ENCODE peak calls at places on chromosomes 12 and 14, in eight cellular contexts. F is fibroblast of mammary gland, W is RWPE2, G is WERI-Rb-1, O is WTC11, C is endothelial cell, L is kidney epithelial cell, A is heart left ventricle. Z is an unnamed sample.

GRCh38 chr12:49365542-49365941 is 1.7 kb upstream of the SPATS2 start:
- DNase-seq in F (peak), W (no peak), G (no peak), O (no peak), C (no peak), L (no peak), A (no peak), Z (no peak)

GRCh38 chr14:106691601-106692291 is 1165.4 kb downstream of the TMEM121 start:
- DNase-seq in F (no peak), W (no peak), G (peak), O (peak), C (no peak), L (no peak), A (no peak), Z (peak)

GRCh38 chr12:77925536-77926108 is 94.9 kb downstream of the NAV3 start:
- DNase-seq in F (peak), W (peak), G (peak), O (peak), C (peak), L (peak), A (peak), Z (peak)

GRCh38 chr12:9163392-9163791 is 44.8 kb downstream of the PZP start:
- DNase-seq in F (no peak), W (no peak), G (no peak), O (no peak), C (no peak), L (no peak), A (no peak), Z (peak)

GRCh38 chr12:3119745-3120660 is 42.8 kb downstream of the TSPAN9 start:
- DNase-seq in F (peak), W (no peak), G (no peak), O (no peak), C (no peak), L (no peak), A (peak), Z (peak)

GRCh38 chr14:99724939-99725773 is 41.1 kb downstream of the CYP46A1 start:
- DNase-seq in F (no peak), W (no peak), G (no peak), O (no peak), C (no peak), L (no peak), A (no peak), Z (no peak)

GRCh38 chr14:106347890-106348755 is 821.7 kb downstream of the TMEM121 start:
- DNase-seq in F (no peak), W (no peak), G (no peak), O (no peak), C (no peak), L (no peak), A (no peak), Z (no peak)

GRCh38 chr12:78386871-78387270 is 477.7 kb upstream of the SYT1 start:
- DNase-seq in F (no peak), W (no peak), G (no peak), O (no peak), C (no peak), L (no peak), A (no peak), Z (no peak)

GRCh38 chr14:60106341-60106740 is 14.6 kb downstream of the PCNX4 start:
- DNase-seq in F (peak), W (no peak), G (no peak), O (no peak), C (no peak), L (peak), A (no peak), Z (no peak)

GRCh38 chr12:114975283-114975973 is 291.5 kb upstream of the TBX3 start:
- DNase-seq in F (no peak), W (no peak), G (no peak), O (no peak), C (no peak), L (no peak), A (no peak), Z (no peak)

GRCh38 chr14:22433059-22433458 is 156.0 kb downstream of the DAD1 start:
- DNase-seq in F (no peak), W (no peak), G (no peak), O (no peak), C (no peak), L (no peak), A (no peak), Z (no peak)

GRCh38 chr12:48001426-48002178 is 2.7 kb downstream of the COL2A1 start:
- DNase-seq in F (peak), W (no peak), G (peak), O (peak), C (peak), L (no peak), A (peak), Z (peak)

GRCh38 chr12:98909749-98910148 is 264.7 kb downstream of the APAF1 start:
- DNase-seq in F (no peak), W (no peak), G (peak), O (peak), C (no peak), L (no peak), A (no peak), Z (no peak)

GRCh38 chr12:77047341-77048202 is 17.8 kb downstream of the E2F7 start:
- DNase-seq in F (no peak), W (no peak), G (no peak), O (no peak), C (no peak), L (no peak), A (no peak), Z (no peak)

GRCh38 chr14:72615511-72616121 is 278.3 kb downstream of the DPF3 start:
- DNase-seq in F (peak), W (peak), G (no peak), O (no peak), C (no peak), L (peak), A (peak), Z (no peak)

GRCh38 chr14:64684091-64684490 is 20.1 kb upstream of the PLEKHG3 start:
- DNase-seq in F (peak), W (no peak), G (no peak), O (no peak), C (no peak), L (no peak), A (no peak), Z (peak)

GRCh38 chr14:78486081-78486480 is 315.9 kb downstream of the NRXN3 start:
- DNase-seq in F (no peak), W (no peak), G (no peak), O (no peak), C (no peak), L (no peak), A (no peak), Z (no peak)

GRCh38 chr14:23660290-23661226 is 24.4 kb downstream of the DHRS2 start:
- DNase-seq in F (no peak), W (peak), G (no peak), O (no peak), C (no peak), L (no peak), A (no peak), Z (no peak)

GRCh38 chr12:104944252-104944651 is 13.8 kb downstream of the SLC41A2 start:
- DNase-seq in F (no peak), W (no peak), G (no peak), O (no peak), C (no peak), L (no peak), A (no peak), Z (no peak)

GRCh38 chr12:124482567-124482893 is 84.9 kb downstream of the NCOR2 start:
- DNase-seq in F (no peak), W (no peak), G (no peak), O (no peak), C (no peak), L (no peak), A (peak), Z (no peak)

GRCh38 chr12:98456583-98457573 is 58.5 kb upstream of the TMPO start:
- DNase-seq in F (peak), W (no peak), G (peak), O (peak), C (peak), L (no peak), A (peak), Z (peak)

GRCh38 chr12:111444706-111445310 is 39.1 kb downstream of the SH2B3 start:
- DNase-seq in F (no peak), W (no peak), G (peak), O (no peak), C (peak), L (no peak), A (peak), Z (peak)

GRCh38 chr12:64385468-64385867 is 5.1 kb downstream of the C12orf56 start:
- DNase-seq in F (peak), W (peak), G (no peak), O (no peak), C (no peak), L (no peak), A (no peak), Z (no peak)

GRCh38 chr12:50599366-50600095 is 94.7 kb downstream of the DIP2B start:
- DNase-seq in F (no peak), W (no peak), G (no peak), O (no peak), C (no peak), L (no peak), A (no peak), Z (no peak)

GRCh38 chr12:3132636-3133409 is 55.6 kb downstream of the TSPAN9 start:
- DNase-seq in F (peak), W (no peak), G (peak), O (peak), C (no peak), L (no peak), A (peak), Z (peak)

GRCh38 chr14:52950410-52950897 is 396 bp downstream of the FERMT2 start:
- DNase-seq in F (peak), W (peak), G (peak), O (peak), C (peak), L (no peak), A (peak), Z (peak)

GRCh38 chr12:111275308-111275707 is 93.6 kb downstream of the PHETA1 start:
- DNase-seq in F (no peak), W (no peak), G (no peak), O (no peak), C (no peak), L (no peak), A (no peak), Z (no peak)

GRCh38 chr14:100065161-100065871 is at the start of gene EVL:
- DNase-seq in F (no peak), W (no peak), G (no peak), O (no peak), C (no peak), L (no peak), A (no peak), Z (peak)

GRCh38 chr12:15613981-15614380 is 175.2 kb downstream of the EPS8 start:
- DNase-seq in F (peak), W (no peak), G (no peak), O (no peak), C (no peak), L (no peak), A (no peak), Z (no peak)

GRCh38 chr12:81797100-81797499 is 38.0 kb upstream of the PPFIA2 start:
- DNase-seq in F (peak), W (no peak), G (no peak), O (no peak), C (no peak), L (no peak), A (no peak), Z (no peak)

GRCh38 chr14:70714055-70714550 is 72.4 kb downstream of the TTC9 start:
- DNase-seq in F (peak), W (no peak), G (peak), O (peak), C (peak), L (peak), A (no peak), Z (no peak)

GRCh38 chr12:31650927-31651326 is 8.6 kb upstream of the ETFBKMT start:
- DNase-seq in F (peak), W (no peak), G (no peak), O (no peak), C (no peak), L (peak), A (no peak), Z (no peak)

GRCh38 chr14:21191809-21192446 is 36.1 kb upstream of the OR5AU1 start:
- DNase-seq in F (peak), W (no peak), G (peak), O (peak), C (peak), L (peak), A (peak), Z (peak)

GRCh38 chr12:48034835-48035805 is 30.8 kb upstream of the COL2A1 start:
- DNase-seq in F (no peak), W (no peak), G (no peak), O (no peak), C (no peak), L (no peak), A (no peak), Z (no peak)

GRCh38 chr12:132329739-132330548 is 555 bp upstream of the GALNT9 start:
- DNase-seq in F (no peak), W (no peak), G (peak), O (no peak), C (no peak), L (no peak), A (no peak), Z (no peak)

GRCh38 chr12:122006186-122006926 is 15.3 kb upstream of the BCL7A start:
- DNase-seq in F (no peak), W (no peak), G (no peak), O (no peak), C (no peak), L (no peak), A (no peak), Z (no peak)

GRCh38 chr12:34398706-34399630 is 376.7 kb downstream of the ALG10 start:
- DNase-seq in F (no peak), W (peak), G (no peak), O (peak), C (peak), L (no peak), A (peak), Z (peak)

GRCh38 chr14:94031880-94032279 is 5.7 kb downstream of the OTUB2 start:
- DNase-seq in F (no peak), W (no peak), G (no peak), O (no peak), C (no peak), L (no peak), A (no peak), Z (no peak)

GRCh38 chr12:76455582-76456345 is 103.8 kb downstream of the OSBPL8 start:
- DNase-seq in F (peak), W (no peak), G (peak), O (no peak), C (peak), L (peak), A (no peak), Z (no peak)

GRCh38 chr12:66120477-66120876 is 10.1 kb downstream of the LLPH start:
- DNase-seq in F (no peak), W (no peak), G (no peak), O (no peak), C (no peak), L (no peak), A (no peak), Z (no peak)
- TF ChIP-seq CTCF in F (peak), W (peak), G (no peak), O (no peak), C (no peak), L (peak), A (no peak), Z (no peak)

GRCh38 chr12:131008461-131009270 is 55.0 kb downstream of the ADGRD1 start:
- DNase-seq in F (no peak), W (peak), G (no peak), O (no peak), C (no peak), L (no peak), A (no peak), Z (no peak)
- TF ChIP-seq CTCF in F (no peak), W (no peak), G (no peak), O (no peak), C (no peak), L (no peak), A (no peak), Z (no peak)

GRCh38 chr14:75794615-75795038 is 133.6 kb downstream of the TTLL5 start:
- DNase-seq in F (peak), W (no peak), G (peak), O (no peak), C (no peak), L (peak), A (no peak), Z (no peak)
- TF ChIP-seq CTCF in F (peak), W (peak), G (peak), O (no peak), C (no peak), L (peak), A (peak), Z (peak)

GRCh38 chr12:17954788-17955187 is 135.2 kb downstream of the RERGL start:
- DNase-seq in F (no peak), W (no peak), G (peak), O (no peak), C (no peak), L (no peak), A (no peak), Z (no peak)
- TF ChIP-seq CTCF in F (no peak), W (no peak), G (no peak), O (no peak), C (no peak), L (no peak), A (no peak), Z (no peak)

GRCh38 chr12:91367234-91367849 is 184.7 kb upstream of the DCN start:
- DNase-seq in F (peak), W (no peak), G (no peak), O (no peak), C (no peak), L (no peak), A (no peak), Z (no peak)
- TF ChIP-seq CTCF in F (peak), W (peak), G (peak), O (peak), C (peak), L (peak), A (no peak), Z (peak)

DNA sequence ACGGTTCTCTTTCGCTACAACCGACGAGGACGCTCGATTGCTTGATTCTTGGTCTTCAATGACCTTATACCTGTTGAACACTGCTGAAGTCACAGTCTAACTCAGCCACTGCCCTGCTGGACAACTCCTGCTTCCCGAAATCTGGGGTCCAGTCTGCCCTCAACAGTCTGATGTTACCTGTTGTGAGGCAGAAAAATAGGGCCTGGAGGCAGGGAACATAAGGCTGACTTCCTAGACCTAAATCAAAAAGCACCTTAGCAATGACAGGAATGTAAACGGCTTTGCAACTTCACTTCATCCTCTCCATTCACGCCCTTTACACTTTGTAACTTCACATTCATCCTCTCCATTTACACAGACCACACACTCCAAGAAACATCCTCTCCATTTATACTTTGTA is 597 bp upstream of the GLTP start:
- DNase-seq in F (no peak), W (no peak), G (no peak), O (no peak), C (no peak), L (no peak), A (no peak), Z (no peak)
- TF ChIP-seq CTCF in F (no peak), W (no peak), G (no peak), O (no peak), C (no peak), L (no peak), A (no peak), Z (no peak)

GRCh38 chr14:104111301-104112112 is 26.0 kb downstream of the ASPG start:
- DNase-seq in F (no peak), W (peak), G (peak), O (peak), C (no peak), L (no peak), A (peak), Z (no peak)
- TF ChIP-seq CTCF in F (no peak), W (no peak), G (no peak), O (no peak), C (no peak), L (no peak), A (no peak), Z (no peak)

GRCh38 chr14:68661226-68662225 is 131.3 kb downstream of the ZFP36L1 start:
- DNase-seq in F (no peak), W (peak), G (no peak), O (no peak), C (no peak), L (no peak), A (no peak), Z (no peak)
- TF ChIP-seq CTCF in F (no peak), W (no peak), G (no peak), O (no peak), C (no peak), L (no peak), A (no peak), Z (no peak)

DNA sequence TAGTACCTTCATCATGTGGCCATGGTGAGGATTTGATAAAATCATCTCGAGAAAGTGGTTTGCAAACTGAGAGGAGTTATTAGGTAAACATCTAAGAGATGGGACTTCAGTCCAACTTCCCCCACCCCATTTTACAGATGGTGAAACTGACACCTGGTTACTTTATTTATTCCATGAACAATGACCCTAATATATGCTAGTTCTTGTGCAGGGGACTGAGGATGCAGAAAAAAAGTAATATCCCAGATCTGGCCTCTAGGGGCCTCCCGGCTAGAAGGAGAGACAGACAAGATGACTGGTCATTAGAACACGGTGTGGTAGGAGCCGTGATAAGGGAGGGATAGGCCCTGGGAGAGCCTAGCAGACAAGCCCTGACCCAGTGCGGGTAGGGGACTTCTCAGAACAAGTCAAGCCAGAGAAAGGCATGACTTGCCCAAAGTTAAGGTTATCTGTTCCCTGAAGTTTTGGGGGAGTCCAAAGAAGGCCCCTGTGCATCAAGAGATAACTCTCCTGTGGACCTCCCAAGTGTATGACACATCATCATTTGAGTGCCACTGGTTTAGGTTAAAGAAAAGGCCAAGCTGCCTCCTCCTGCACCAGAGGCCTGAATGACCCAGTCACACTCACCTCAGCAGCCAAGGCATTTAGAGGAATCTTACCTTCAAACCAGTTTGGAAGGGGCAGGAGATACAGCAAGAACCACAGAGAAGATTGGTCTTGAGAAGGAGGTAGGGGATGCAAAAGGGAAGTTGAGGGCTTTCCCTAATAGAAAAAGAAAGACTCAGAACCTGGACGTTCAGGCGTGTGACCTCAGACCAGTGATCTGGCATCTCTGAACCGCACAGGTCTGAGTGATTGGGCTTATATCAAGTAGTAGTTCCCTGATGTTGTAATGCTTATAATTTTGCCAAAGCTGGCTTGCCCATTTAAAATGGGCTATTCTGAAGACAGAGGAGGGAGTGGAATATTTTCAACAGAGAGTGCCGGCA is 1.6 kb downstream of the CMKLR1 start:
- DNase-seq in F (peak), W (peak), G (peak), O (peak), C (peak), L (no peak), A (no peak), Z (no peak)
- TF ChIP-seq CTCF in F (peak), W (peak), G (peak), O (peak), C (peak), L (peak), A (peak), Z (peak)